ENCODE peak calls at places on chromosomes 4 and X, in ten cellular contexts. V, O, R, T, G, Q, Y, L, W and N are unnamed samples.

GRCh38 chr4:24105183-24106039 is 215.6 kb upstream of the PPARGC1A start:
- DNase-seq in V (peak; percentile 97), O (peak; percentile 55), R (peak; percentile 99), T (no peak), G (no peak), Q (peak; percentile 1), Y (no peak), L (no peak), W (no peak), N (no peak)

GRCh38 chrX:12974217-12974796 is 603 bp upstream of the TMSB4X start:
- DNase-seq in V (peak; percentile 83), O (peak; percentile 74), R (peak; percentile 54), T (no peak), G (peak; percentile 64), Q (no peak), Y (peak; percentile 32), L (no peak), W (no peak), N (no peak)

GRCh38 chr4:69800599-69800998 is 40.2 kb upstream of the SULT1B1 start:
- DNase-seq in V (peak; percentile 64), O (peak; percentile 30), R (no peak), T (no peak), G (no peak), Q (peak; percentile 43), Y (no peak), L (no peak), W (no peak), N (no peak)

GRCh38 chrX:47160781-47161180 is 15.8 kb downstream of the RBM10 start:
- DNase-seq in V (no peak), O (no peak), R (no peak), T (no peak), G (no peak), Q (no peak), Y (no peak), L (no peak), W (no peak), N (no peak)

GRCh38 chr4:150217804-150218203 is 139.6 kb downstream of the DCLK2 start:
- DNase-seq in V (no peak), O (no peak), R (no peak), T (no peak), G (no peak), Q (no peak), Y (no peak), L (no peak), W (no peak), N (peak; percentile 86)

GRCh38 chr4:146582864-146583263 is 55.8 kb upstream of the POU4F2 start:
- DNase-seq in V (peak; percentile 25), O (no peak), R (no peak), T (no peak), G (no peak), Q (no peak), Y (no peak), L (peak; percentile 0), W (no peak), N (peak; percentile 28)

GRCh38 chr4:176792348-176793059 is at the start of gene VEGFC:
- DNase-seq in V (peak; percentile 77), O (peak; percentile 76), R (peak; percentile 73), T (no peak), G (no peak), Q (peak; percentile 56), Y (no peak), L (no peak), W (peak; percentile 75), N (peak; percentile 65)

GRCh38 chrX:153967536-153968214 is 3.9 kb downstream of the HCFC1 start:
- DNase-seq in V (no peak), O (no peak), R (no peak), T (no peak), G (no peak), Q (no peak), Y (no peak), L (no peak), W (peak; percentile 3), N (no peak)

GRCh38 chrX:76076124-76076523 is 96.7 kb upstream of the PBDC1 start:
- DNase-seq in V (no peak), O (no peak), R (no peak), T (no peak), G (no peak), Q (no peak), Y (no peak), L (no peak), W (no peak), N (no peak)

GRCh38 chrX:121103381-121103780 is 56.0 kb downstream of the GLUD2 start:
- DNase-seq in V (peak; percentile 39), O (no peak), R (no peak), T (no peak), G (no peak), Q (no peak), Y (no peak), L (no peak), W (no peak), N (no peak)

GRCh38 chr4:76208005-76208765 is 5.4 kb downstream of the SCARB2 start:
- DNase-seq in V (peak; percentile 94), O (peak; percentile 89), R (peak; percentile 94), T (no peak), G (no peak), Q (peak; percentile 70), Y (no peak), L (peak; percentile 45), W (peak; percentile 70), N (peak; percentile 40)

GRCh38 chr4:142347241-142347640 is 498.9 kb downstream of the INPP4B start:
- DNase-seq in V (peak; percentile 42), O (no peak), R (peak; percentile 62), T (no peak), G (no peak), Q (no peak), Y (no peak), L (no peak), W (no peak), N (no peak)

GRCh38 chrX:153688900-153689590 is 1.3 kb downstream of the SLC6A8 start:
- DNase-seq in V (peak; percentile 12), O (peak; percentile 45), R (peak; percentile 6), T (no peak), G (no peak), Q (no peak), Y (no peak), L (no peak), W (peak; percentile 57), N (no peak)

GRCh38 chr4:141046255-141046654 is 87.0 kb downstream of the RNF150 start:
- DNase-seq in V (peak; percentile 96), O (peak; percentile 74), R (peak; percentile 100), T (no peak), G (no peak), Q (peak; percentile 88), Y (no peak), L (no peak), W (no peak), N (no peak)

GRCh38 chr4:189001971-189002450 is 862.8 kb downstream of the TRIML1 start:
- DNase-seq in V (no peak), O (no peak), R (no peak), T (no peak), G (no peak), Q (no peak), Y (no peak), L (no peak), W (no peak), N (no peak)

GRCh38 chr4:41526628-41527027 is 11.3 kb upstream of the LIMCH1 start:
- DNase-seq in V (no peak), O (no peak), R (peak; percentile 2), T (no peak), G (no peak), Q (no peak), Y (no peak), L (no peak), W (no peak), N (no peak)

GRCh38 chr4:61528595-61528994 is 328.5 kb downstream of the ADGRL3 start:
- DNase-seq in V (no peak), O (no peak), R (no peak), T (no peak), G (no peak), Q (no peak), Y (no peak), L (no peak), W (no peak), N (no peak)

GRCh38 chr4:111601671-111602070 is 543.6 kb upstream of the FAM241A start:
- DNase-seq in V (peak; percentile 43), O (no peak), R (peak; percentile 5), T (no peak), G (no peak), Q (no peak), Y (no peak), L (no peak), W (no peak), N (no peak)

GRCh38 chr4:87478732-87479250 is 50.4 kb downstream of the SPARCL1 start:
- DNase-seq in V (no peak), O (no peak), R (no peak), T (no peak), G (no peak), Q (no peak), Y (no peak), L (no peak), W (no peak), N (no peak)

GRCh38 chr4:120829113-120829831 is 93.3 kb downstream of the PRDM5 start:
- DNase-seq in V (peak; percentile 18), O (no peak), R (peak; percentile 70), T (no peak), G (no peak), Q (no peak), Y (no peak), L (no peak), W (no peak), N (peak; percentile 66)

GRCh38 chr4:93407493-93408275 is 420.9 kb upstream of the ATOH1 start:
- DNase-seq in V (no peak), O (no peak), R (no peak), T (no peak), G (no peak), Q (no peak), Y (no peak), L (no peak), W (no peak), N (no peak)

GRCh38 chr4:74157116-74157742 is 689 bp upstream of the MTHFD2L start:
- DNase-seq in V (peak; percentile 75), O (peak; percentile 48), R (peak; percentile 65), T (no peak), G (no peak), Q (no peak), Y (no peak), L (no peak), W (no peak), N (no peak)